ENCODE peak calls at places on chromosomes 13 and 19, in five cellular contexts. J is iris pigment epithelial cell, N is IMR-90, H is smooth muscle cell of the brain vasculature, M is iPS-NIHi11. D is an unnamed sample.
A peak's percentile ranks its signal among the peaks of the same experiment; 100 is the strongest.

GRCh38 chr13:48221301-48222190 is 11.5 kb upstream of the ITM2B start:
- DNase-seq in J (peak; percentile 30), N (no peak), H (no peak), M (no peak), D (no peak)

GRCh38 chr19:40237791-40238190 is 11.3 kb upstream of the CCNP start:
- DNase-seq in J (no peak), N (no peak), H (no peak), M (no peak), D (no peak)

GRCh38 chr13:64928704-64929499 is 2301.2 kb downstream of the PCDH9 start:
- DNase-seq in J (peak; percentile 91), N (peak; percentile 86), H (peak; percentile 23), M (peak; percentile 2), D (no peak)

GRCh38 chr13:41061075-41061913 is at the start of gene WBP4:
- DNase-seq in J (peak; percentile 96), N (peak; percentile 95), H (peak; percentile 89), M (peak; percentile 89), D (peak; percentile 95)

GRCh38 chr13:40375522-40376171 is 290.8 kb downstream of the FOXO1 start:
- DNase-seq in J (peak; percentile 17), N (no peak), H (no peak), M (no peak), D (no peak)

GRCh38 chr19:18610556-18611326 is 1.9 kb upstream of the TMEM59L start:
- DNase-seq in J (no peak), N (no peak), H (no peak), M (peak; percentile 72), D (no peak)

GRCh38 chr13:21616880-21617279 is 12.9 kb upstream of the MICU2 start:
- DNase-seq in J (no peak), N (no peak), H (no peak), M (no peak), D (no peak)

GRCh38 chr19:45164577-45165335 is 4.0 kb upstream of the NKPD1 start:
- DNase-seq in J (peak; percentile 87), N (peak; percentile 46), H (peak; percentile 21), M (peak; percentile 78), D (no peak)

GRCh38 chr13:40982772-40983171 is 36.3 kb downstream of the ELF1 start:
- DNase-seq in J (peak; percentile 84), N (peak; percentile 52), H (no peak), M (no peak), D (no peak)

GRCh38 chr19:46716672-46717033 is 261 bp downstream of the PRKD2 start:
- DNase-seq in J (no peak), N (no peak), H (no peak), M (no peak), D (no peak)